ENCODE peak calls at places on chromosomes 1 and 21, in nine cellular contexts. G is AG04450, B is psoas muscle, X is right lobe of liver, U is heart right ventricle, Y is lower lobe of right lung, E is cardiac muscle cell, W is H9, N is ascending aorta. H is an unnamed sample. For H3K9me3, the result is how much of the 10 kb centered on the place peaks cover.

GRCh38 chr1:49016030-49016991 is 239.6 kb upstream of the BEND5 start:
- DNase-seq in G (no peak), B (no peak), X (no peak), U (no peak), Y (no peak), E (no peak), W (no peak), N (no peak), H (no peak)

GRCh38 chr1:117580436-117580835 is 25.4 kb upstream of the TENT5C start:
- DNase-seq in G (no peak), B (no peak), X (no peak), U (no peak), Y (no peak), E (no peak), W (no peak), N (no peak), H (no peak)

GRCh38 chr1:7539772-7540175 is 231.3 kb upstream of the VAMP3 start:
- DNase-seq in G (no peak), B (peak), X (no peak), U (no peak), Y (peak), E (peak), W (peak), N (no peak), H (peak)

GRCh38 chr1:41515131-41515678 is 30.7 kb upstream of the EDN2 start:
- DNase-seq in G (no peak), B (no peak), X (no peak), U (no peak), Y (no peak), E (no peak), W (no peak), N (no peak), H (no peak)

GRCh38 chr1:22114083-22115012 is 28.5 kb downstream of the WNT4 start:
- DNase-seq in G (peak), B (no peak), X (no peak), U (no peak), Y (no peak), E (peak), W (peak), N (no peak), H (no peak)

GRCh38 chr1:53259932-53260331 is 21.6 kb upstream of the MAGOH start:
- DNase-seq in G (no peak), B (no peak), X (no peak), U (no peak), Y (no peak), E (no peak), W (no peak), N (no peak), H (no peak)

GRCh38 chr1:89692601-89693503 is 59.9 kb downstream of the LRRC8C start:
- DNase-seq in G (peak), B (no peak), X (no peak), U (peak), Y (no peak), E (peak), W (no peak), N (no peak), H (no peak)

GRCh38 chr1:223887724-223888428 is 42.1 kb upstream of the TP53BP2 start:
- DNase-seq in G (peak), B (peak), X (no peak), U (peak), Y (no peak), E (peak), W (no peak), N (peak), H (no peak)

GRCh38 chr21:30990514-30991304 is 47.6 kb downstream of the KRTAP19-8 start:
- DNase-seq in G (no peak), B (no peak), X (no peak), U (no peak), Y (no peak), E (no peak), W (no peak), N (no peak), H (no peak)

GRCh38 chr1:50279622-50280320 is 143.5 kb downstream of the DMRTA2 start:
- DNase-seq in G (no peak), B (no peak), X (no peak), U (peak), Y (no peak), E (no peak), W (peak), N (no peak), H (no peak)

GRCh38 chr21:41973861-41974751 is 20.3 kb upstream of the C2CD2 start:
- DNase-seq in G (no peak), B (no peak), X (no peak), U (peak), Y (no peak), E (peak), W (no peak), N (no peak), H (no peak)

GRCh38 chr1:36420409-36420808 is 22.7 kb upstream of the LSM10 start:
- DNase-seq in G (no peak), B (no peak), X (no peak), U (no peak), Y (no peak), E (peak), W (no peak), N (no peak), H (no peak)

GRCh38 chr1:167093863-167094516 is at the start of gene STYXL2:
- DNase-seq in G (no peak), B (peak), X (no peak), U (peak), Y (no peak), E (no peak), W (no peak), N (no peak), H (no peak)

GRCh38 chr1:41390171-41390570 is 28.9 kb downstream of the FOXO6 start:
- DNase-seq in G (no peak), B (no peak), X (no peak), U (no peak), Y (no peak), E (no peak), W (no peak), N (no peak), H (no peak)

DNA sequence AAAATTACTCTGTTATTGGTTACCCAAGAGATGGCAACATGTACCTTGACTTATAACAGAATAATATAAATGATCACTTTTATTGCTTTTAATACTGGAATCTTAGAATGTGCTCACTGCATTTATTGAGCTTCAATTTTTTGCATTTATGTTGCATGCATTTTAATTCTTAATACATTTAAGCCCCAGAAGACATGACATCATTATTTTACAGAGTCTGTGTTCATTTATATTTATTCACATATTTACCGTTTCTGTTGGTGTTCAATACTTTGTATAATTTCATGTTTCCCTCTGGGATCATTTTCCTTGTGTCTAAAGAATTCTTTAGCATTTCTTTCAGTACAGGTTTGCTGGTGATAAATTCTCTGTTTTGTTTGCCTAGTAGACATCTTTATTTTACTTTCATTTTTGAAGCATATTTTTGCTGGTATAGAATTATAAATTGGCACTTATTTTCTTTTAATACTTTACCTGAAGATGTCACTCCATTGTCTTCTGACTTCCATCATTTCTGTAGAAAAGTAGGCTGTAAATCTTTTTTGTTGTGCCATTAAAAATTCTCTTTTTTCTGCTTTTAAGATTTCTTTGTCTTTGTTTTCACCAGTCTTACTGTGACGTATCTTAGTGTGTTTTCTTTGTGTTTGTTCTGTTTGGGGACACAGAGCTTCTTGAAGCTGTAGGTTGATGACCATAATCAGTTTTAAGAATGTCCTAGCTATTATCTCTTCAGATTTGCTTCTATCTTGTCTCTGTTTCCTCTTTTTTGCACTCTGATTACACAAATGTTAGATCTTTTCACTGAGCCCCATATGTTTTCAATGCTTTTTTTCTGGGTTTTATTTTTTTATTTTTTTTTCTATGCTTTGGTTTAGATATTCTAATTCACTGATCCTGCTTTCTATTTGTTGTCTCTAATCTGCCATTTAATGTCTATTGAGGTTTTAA is 26.9 kb downstream of the DISP3 start:
- DNase-seq in G (no peak), B (no peak), X (no peak), U (no peak), Y (no peak), E (no peak), W (no peak), N (no peak), H (no peak)
- H3K9me3 ChIP-seq in G (under half), B (under half), X (under half), U (half or more), Y (under half), E (under half), W (under half), N (under half), H (half or more)

DNA sequence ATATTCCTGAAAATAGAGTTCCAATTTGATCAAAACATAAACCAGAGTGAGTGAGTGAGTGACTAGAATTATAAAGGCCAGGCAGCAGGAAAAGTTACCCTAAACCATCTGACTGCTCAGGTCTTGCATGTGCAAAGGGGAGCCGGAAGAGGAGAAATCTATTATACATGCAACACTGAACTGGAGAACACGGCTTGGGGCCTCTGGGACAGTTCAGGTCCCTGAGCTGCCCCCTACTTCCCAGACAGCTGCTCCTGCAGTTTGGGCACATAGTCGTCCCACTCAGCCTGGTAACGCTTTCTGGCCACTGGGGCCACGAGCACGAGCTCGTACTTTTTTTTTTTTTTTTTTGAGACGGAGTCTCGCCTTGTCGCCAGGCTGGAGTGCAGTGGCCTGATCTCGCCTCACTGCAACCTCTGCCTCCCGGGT is 40.1 kb downstream of the PTPRC start:
- DNase-seq in G (no peak), B (no peak), X (no peak), U (no peak), Y (no peak), E (no peak), W (peak), N (no peak), H (peak)
- TF ChIP-seq CTCF in G (no peak), B (no peak), X (no peak), U (no peak), Y (no peak), E (no peak), W (no peak), N (no peak), H (no peak)

GRCh38 chr1:227654431-227654830 is 80.7 kb downstream of the JMJD4 start:
- DNase-seq in G (no peak), B (no peak), X (no peak), U (no peak), Y (no peak), E (no peak), W (no peak), N (no peak), H (no peak)
- H3K9me3 ChIP-seq in G (under half), B (half or more), X (half or more), U (half or more), Y (half or more), E (under half), W (half or more), N (half or more), H (under half)

DNA sequence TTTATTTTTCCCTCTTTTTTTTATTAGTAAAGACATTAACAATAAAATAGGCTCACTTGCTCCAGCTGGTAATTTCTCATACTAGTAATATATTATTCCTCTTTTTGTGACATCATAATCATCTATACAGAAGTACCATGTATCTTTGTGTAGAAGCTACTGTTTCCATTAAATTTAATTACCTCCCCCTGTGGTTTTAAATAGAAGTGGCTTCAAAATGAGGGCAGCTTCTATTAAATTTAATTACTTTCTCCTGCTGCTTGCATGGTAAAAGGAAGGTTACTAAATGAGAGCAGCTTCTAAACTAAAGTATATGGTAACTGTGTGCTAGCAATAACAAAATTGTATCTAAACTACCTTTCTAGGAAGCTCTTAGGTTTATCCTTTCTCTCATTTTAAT is 94.0 kb downstream of the DPYD start:
- DNase-seq in G (no peak), B (no peak), X (no peak), U (no peak), Y (no peak), E (no peak), W (no peak), N (no peak), H (no peak)
- TF ChIP-seq CTCF in G (no peak), B (no peak), X (no peak), U (no peak), Y (no peak), E (no peak), W (no peak), N (no peak), H (no peak)

GRCh38 chr1:185073725-185074124 is 28.4 kb downstream of the RNF2 start:
- DNase-seq in G (no peak), B (no peak), X (no peak), U (no peak), Y (no peak), E (peak), W (no peak), N (no peak), H (no peak)
- H3K9me3 ChIP-seq in G (under half), B (under half), X (under half), U (under half), Y (under half), E (under half), W (under half), N (under half), H (under half)

GRCh38 chr1:91533625-91534024 is 33.0 kb downstream of the CDC7 start:
- DNase-seq in G (no peak), B (no peak), X (no peak), U (no peak), Y (no peak), E (no peak), W (no peak), N (no peak), H (no peak)

GRCh38 chr1:91526496-91526895 is 25.8 kb downstream of the CDC7 start:
- DNase-seq in G (peak), B (no peak), X (no peak), U (no peak), Y (no peak), E (peak), W (no peak), N (no peak), H (no peak)

GRCh38 chr1:91523462-91523861 is 22.8 kb downstream of the CDC7 start:
- DNase-seq in G (no peak), B (no peak), X (no peak), U (no peak), Y (no peak), E (no peak), W (no peak), N (no peak), H (no peak)

GRCh38 chr1:91529856-91530255 is 29.2 kb downstream of the CDC7 start:
- DNase-seq in G (peak), B (no peak), X (no peak), U (no peak), Y (no peak), E (peak), W (no peak), N (no peak), H (no peak)

DNA sequence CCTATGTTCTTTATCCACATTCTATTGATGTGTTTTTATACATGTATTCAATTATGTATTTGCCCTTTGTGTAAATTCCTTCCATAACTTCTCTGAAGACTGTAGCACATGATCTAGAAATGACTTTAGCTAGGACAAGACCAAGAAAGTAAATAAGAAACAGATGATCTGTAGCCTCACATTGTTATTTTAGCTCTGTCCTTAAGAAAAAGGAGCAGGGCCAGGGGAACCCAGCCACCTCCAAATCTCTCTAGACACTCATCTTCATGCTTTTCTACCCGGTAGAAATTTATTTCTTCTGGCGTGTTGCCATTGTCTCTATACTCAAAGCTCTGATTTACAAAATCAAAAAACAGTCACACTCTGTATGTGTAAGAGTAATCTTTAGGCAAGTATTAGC is 27.1 kb downstream of the CDC7 start:
- DNase-seq in G (no peak), B (no peak), X (no peak), U (no peak), Y (no peak), E (no peak), W (no peak), N (no peak), H (no peak)
- TF ChIP-seq CTCF in G (no peak), B (no peak), X (no peak), U (no peak), Y (no peak), E (no peak), W (no peak), N (no peak), H (no peak)

GRCh38 chr1:2906105-2906504 is 104.6 kb upstream of the TTC34 start:
- DNase-seq in G (no peak), B (no peak), X (no peak), U (peak), Y (no peak), E (no peak), W (no peak), N (no peak), H (no peak)

GRCh38 chr1:2903226-2903625 is 101.7 kb upstream of the TTC34 start:
- DNase-seq in G (no peak), B (no peak), X (no peak), U (no peak), Y (no peak), E (no peak), W (no peak), N (no peak), H (no peak)

GRCh38 chr1:2905356-2905755 is 103.9 kb upstream of the TTC34 start:
- DNase-seq in G (no peak), B (no peak), X (no peak), U (no peak), Y (no peak), E (no peak), W (no peak), N (no peak), H (no peak)

GRCh38 chr1:2906620-2907019 is 105.1 kb upstream of the TTC34 start:
- DNase-seq in G (no peak), B (no peak), X (no peak), U (no peak), Y (no peak), E (no peak), W (no peak), N (no peak), H (no peak)

DNA sequence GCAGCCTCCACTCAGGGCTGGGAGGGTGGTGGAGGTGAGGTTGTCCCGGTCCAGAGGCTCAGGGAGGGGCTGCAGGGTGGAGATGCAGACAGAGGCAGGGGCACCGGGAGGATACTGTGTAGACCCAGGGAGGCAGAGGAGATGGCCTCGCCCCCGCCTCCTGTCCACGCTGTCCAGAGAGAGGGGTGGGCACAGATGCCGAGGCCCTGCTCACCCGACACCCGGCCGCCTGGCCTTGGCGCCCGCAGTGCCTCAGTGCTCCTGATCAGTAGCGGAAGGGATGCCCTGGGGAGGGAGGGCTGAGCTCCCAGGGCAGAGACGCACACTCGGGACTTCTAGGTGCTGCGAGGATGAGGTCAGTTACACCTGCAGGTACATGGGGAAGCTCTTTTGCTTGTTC is 102.7 kb upstream of the TTC34 start:
- DNase-seq in G (no peak), B (no peak), X (no peak), U (no peak), Y (no peak), E (no peak), W (no peak), N (no peak), H (no peak)
- H3K9me3 ChIP-seq in G (half or more), B (under half), X (under half), U (under half), Y (under half), E (under half), W (half or more), N (under half), H (under half)

GRCh38 chr1:74316302-74316701 is 81.1 kb downstream of the TNNI3K start:
- DNase-seq in G (no peak), B (no peak), X (no peak), U (no peak), Y (no peak), E (no peak), W (no peak), N (no peak), H (no peak)
- TF ChIP-seq CTCF in G (no peak), B (no peak), X (no peak), U (no peak), Y (no peak), E (no peak), W (no peak), N (no peak), H (no peak)

GRCh38 chr1:179030130-179030529 is 4.4 kb downstream of the FAM20B start:
- DNase-seq in G (no peak), B (no peak), X (no peak), U (no peak), Y (no peak), E (no peak), W (no peak), N (no peak), H (no peak)
- H3K9me3 ChIP-seq in G (under half), B (under half), X (under half), U (under half), Y (under half), E (under half), W (under half), N (under half), H (under half)

DNA sequence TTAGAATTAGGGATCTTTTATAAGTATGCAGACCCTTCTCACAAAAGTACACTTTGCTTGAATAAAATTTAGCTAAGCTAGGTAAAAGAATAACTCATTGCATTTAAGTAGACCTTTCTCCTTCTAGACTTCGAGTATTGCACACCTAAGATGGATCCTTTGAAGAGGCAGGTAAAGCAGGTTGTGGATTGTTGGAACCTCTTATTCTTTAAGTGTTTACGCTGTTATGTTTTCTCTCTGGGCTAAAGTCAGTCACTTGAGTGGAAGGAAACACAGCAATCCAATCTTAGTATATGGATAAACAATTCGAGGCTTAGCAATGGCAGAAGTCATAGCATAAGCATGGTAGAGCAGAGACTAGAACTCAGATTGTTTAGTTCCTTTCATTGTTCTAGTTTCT is 11.4 kb downstream of the MAGI3 start:
- DNase-seq in G (no peak), B (no peak), X (no peak), U (no peak), Y (no peak), E (no peak), W (no peak), N (no peak), H (no peak)
- TF ChIP-seq CTCF in G (no peak), B (no peak), X (no peak), U (no peak), Y (no peak), E (no peak), W (no peak), N (no peak), H (no peak)